ENCODE peak calls at places on chromosome 13, in nine cellular contexts. C is adrenal gland, J is fibroblast of lung, R is Peyer's patch, Q is left ventricle myocardium inferior, Z is tibial nerve, W is cardiac muscle cell, O is pancreas, U is upper lobe of right lung. S is an unnamed sample.
A peak's percentile ranks its signal among the peaks of the same experiment; 100 is the strongest.

GRCh38 chr13:41085961-41086360 is 24.7 kb downstream of the WBP4 start:
- DNase-seq in C (no peak), J (no peak), R (no peak), Q (no peak), Z (no peak), W (no peak), O (no peak), U (no peak), S (no peak)

GRCh38 chr13:47049276-47049989 is 152.6 kb upstream of the HTR2A start:
- DNase-seq in C (no peak), J (no peak), R (no peak), Q (no peak), Z (no peak), W (no peak), O (no peak), U (no peak), S (no peak)

GRCh38 chr13:40505196-40505595 is 161.2 kb downstream of the FOXO1 start:
- DNase-seq in C (no peak), J (peak; percentile 82), R (no peak), Q (no peak), Z (no peak), W (no peak), O (no peak), U (no peak), S (no peak)

GRCh38 chr13:75830842-75831241 is 194.7 kb downstream of the LMO7 start:
- DNase-seq in C (no peak), J (peak; percentile 81), R (no peak), Q (no peak), Z (no peak), W (no peak), O (no peak), U (no peak), S (no peak)

GRCh38 chr13:98411013-98411412 is 165.9 kb downstream of the STK24 start:
- DNase-seq in C (no peak), J (no peak), R (no peak), Q (no peak), Z (no peak), W (no peak), O (no peak), U (no peak), S (no peak)

GRCh38 chr13:39347926-39348901 is 254.8 kb downstream of the LHFPL6 start:
- DNase-seq in C (no peak), J (no peak), R (no peak), Q (peak; percentile 63), Z (no peak), W (peak; percentile 55), O (no peak), U (no peak), S (no peak)

GRCh38 chr13:39781381-39781780 is 125.9 kb downstream of the COG6 start:
- DNase-seq in C (no peak), J (no peak), R (no peak), Q (no peak), Z (no peak), W (no peak), O (no peak), U (no peak), S (no peak)

GRCh38 chr13:28046981-28047380 is 53.4 kb downstream of the FLT3 start:
- DNase-seq in C (no peak), J (peak; percentile 43), R (no peak), Q (no peak), Z (no peak), W (no peak), O (no peak), U (no peak), S (no peak)

GRCh38 chr13:78602561-78603239 is 652 bp downstream of the POU4F1 start:
- DNase-seq in C (no peak), J (no peak), R (no peak), Q (no peak), Z (no peak), W (no peak), O (no peak), U (no peak), S (peak; percentile 72)

GRCh38 chr13:102913924-102914628 is 68.2 kb downstream of the ERCC5 start:
- DNase-seq in C (peak; percentile 46), J (peak; percentile 60), R (peak; percentile 68), Q (no peak), Z (no peak), W (no peak), O (no peak), U (no peak), S (no peak)

GRCh38 chr13:25943666-25944065 is 108.2 kb downstream of the SHISA2 start:
- DNase-seq in C (no peak), J (no peak), R (no peak), Q (no peak), Z (no peak), W (no peak), O (no peak), U (no peak), S (no peak)

GRCh38 chr13:74647211-74647610 is 513.0 kb upstream of the KLF12 start:
- DNase-seq in C (no peak), J (no peak), R (no peak), Q (no peak), Z (no peak), W (no peak), O (no peak), U (no peak), S (no peak)

GRCh38 chr13:74644239-74644638 is 510.0 kb upstream of the KLF12 start:
- DNase-seq in C (no peak), J (peak; percentile 58), R (no peak), Q (no peak), Z (no peak), W (no peak), O (no peak), U (no peak), S (no peak)

GRCh38 chr13:74641586-74641985 is 507.4 kb upstream of the KLF12 start:
- DNase-seq in C (peak; percentile 7), J (peak; percentile 84), R (no peak), Q (no peak), Z (no peak), W (no peak), O (no peak), U (no peak), S (no peak)
- H3K9me3 ChIP-seq in C (no peaks in the 10 kb centered on the region), J (no peaks in the 10 kb centered on the region), R (no peaks in the 10 kb centered on the region), Q (no peaks in the 10 kb centered on the region), Z (no peaks in the 10 kb centered on the region), W (no peaks in the 10 kb centered on the region), O (no peaks in the 10 kb centered on the region), U (no peaks in the 10 kb centered on the region), S (no peaks in the 10 kb centered on the region)

GRCh38 chr13:112184851-112185371 is 118.0 kb downstream of the SOX1 start:
- DNase-seq in C (no peak), J (no peak), R (peak; percentile 22), Q (no peak), Z (no peak), W (no peak), O (no peak), U (no peak), S (no peak)
- H3K9me3 ChIP-seq in C (no peaks in the 10 kb centered on the region), J (no peaks in the 10 kb centered on the region), R (no peaks in the 10 kb centered on the region), Q (peaks cover under 1% of the 10 kb centered on the region), Z (no peaks in the 10 kb centered on the region), W (no peaks in the 10 kb centered on the region), O (no peaks in the 10 kb centered on the region), U (no peaks in the 10 kb centered on the region), S (peaks cover 4% of the 10 kb centered on the region)

GRCh38 chr13:46032341-46032740 is 20.2 kb downstream of the ZC3H13 start:
- DNase-seq in C (peak; percentile 8), J (no peak), R (no peak), Q (no peak), Z (no peak), W (no peak), O (no peak), U (no peak), S (no peak)
- H3K9me3 ChIP-seq in C (no peaks in the 10 kb centered on the region), J (no peaks in the 10 kb centered on the region), R (no peaks in the 10 kb centered on the region), Q (peaks cover 15% of the 10 kb centered on the region), Z (peaks cover 10% of the 10 kb centered on the region), W (no peaks in the 10 kb centered on the region), O (no peaks in the 10 kb centered on the region), U (peaks cover 5% of the 10 kb centered on the region), S (peaks cover 9% of the 10 kb centered on the region)

GRCh38 chr13:66208589-66208988 is 1021.5 kb downstream of the PCDH9 start:
- DNase-seq in C (no peak), J (no peak), R (no peak), Q (no peak), Z (no peak), W (no peak), O (no peak), U (no peak), S (no peak)
- H3K9me3 ChIP-seq in C (no peaks in the 10 kb centered on the region), J (no peaks in the 10 kb centered on the region), R (no peaks in the 10 kb centered on the region), Q (no peaks in the 10 kb centered on the region), Z (no peaks in the 10 kb centered on the region), W (no peaks in the 10 kb centered on the region), O (no peaks in the 10 kb centered on the region), U (no peaks in the 10 kb centered on the region), S (no peaks in the 10 kb centered on the region)

GRCh38 chr13:19089315-19089714 is 92.3 kb downstream of the TUBA3C start:
- DNase-seq in C (no peak), J (no peak), R (no peak), Q (no peak), Z (peak; percentile 14), W (no peak), O (no peak), U (no peak), S (no peak)

GRCh38 chr13:19085258-19085657 is 96.4 kb downstream of the TUBA3C start:
- DNase-seq in C (no peak), J (no peak), R (no peak), Q (no peak), Z (no peak), W (no peak), O (no peak), U (no peak), S (no peak)

GRCh38 chr13:19088416-19088815 is 93.2 kb downstream of the TUBA3C start:
- DNase-seq in C (no peak), J (no peak), R (no peak), Q (no peak), Z (no peak), W (no peak), O (no peak), U (no peak), S (no peak)

GRCh38 chr13:19085876-19086275 is 95.7 kb downstream of the TUBA3C start:
- DNase-seq in C (no peak), J (no peak), R (no peak), Q (no peak), Z (no peak), W (no peak), O (no peak), U (no peak), S (no peak)

DNA sequence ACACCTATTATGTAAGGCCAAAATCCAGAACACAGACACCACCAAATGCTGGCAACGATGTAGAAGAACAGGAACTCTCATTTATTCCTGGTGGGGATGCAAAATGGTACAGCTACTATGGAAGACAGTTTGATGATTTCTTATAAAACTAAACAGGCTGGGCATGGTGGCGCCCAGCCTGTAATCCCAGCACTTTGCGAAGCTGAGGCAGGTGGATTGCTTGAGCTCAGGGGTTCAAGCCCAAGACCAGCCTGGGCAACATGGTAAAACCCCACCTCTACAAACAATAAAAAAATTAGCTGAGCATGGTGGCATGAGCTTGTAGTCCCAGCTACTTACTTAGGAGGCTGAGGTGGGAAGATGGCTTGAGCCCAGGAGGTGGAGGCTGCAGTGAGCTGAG is 98.3 kb downstream of the TUBA3C start:
- DNase-seq in C (no peak), J (no peak), R (no peak), Q (no peak), Z (no peak), W (no peak), O (no peak), U (no peak), S (peak; percentile 37)
- H3K9me3 ChIP-seq in C (no peaks in the 10 kb centered on the region), J (no peaks in the 10 kb centered on the region), R (no peaks in the 10 kb centered on the region), Q (peaks cover 38% of the 10 kb centered on the region), Z (peaks cover 32% of the 10 kb centered on the region), W (no peaks in the 10 kb centered on the region), O (no peaks in the 10 kb centered on the region), U (peaks cover 10% of the 10 kb centered on the region), S (no peaks in the 10 kb centered on the region)

S was measured in left lung.